ENCODE peak calls at places on chromosomes 7 and 10, in six cellular contexts. L is activated CD4-positive, alpha-beta T cell treated with anti-CD3 and anti-CD28 coated beads, Interleukin-2, amount 50 U/mL, for 24 hours; Z is T-helper 2 cell; O is tibial artery; T is LoVo; V is BJ. X is an unnamed sample.

GRCh38 chr7:113015038-113015645 is 71.5 kb downstream of the GPR85 start:
- DNase-seq in L (no peak), Z (no peak), O (no peak), T (peak; percentile 33), V (no peak), X (no peak)

GRCh38 chr7:103540338-103540737 is 94.3 kb upstream of the SLC26A5 start:
- DNase-seq in L (no peak), Z (no peak), O (no peak), T (no peak), V (no peak), X (no peak)

GRCh38 chr10:132141526-132142395 is 45.0 kb upstream of the DPYSL4 start:
- DNase-seq in L (no peak), Z (no peak), O (peak; percentile 57), T (no peak), V (no peak), X (no peak)

GRCh38 chr7:18352339-18353255 is 143.0 kb upstream of the HDAC9 start:
- DNase-seq in L (no peak), Z (peak; percentile 10), O (no peak), T (peak; percentile 78), V (peak; percentile 23), X (no peak)

GRCh38 chr7:41164440-41164839 is 538.5 kb downstream of the INHBA start:
- DNase-seq in L (no peak), Z (no peak), O (no peak), T (no peak), V (peak; percentile 52), X (no peak)

GRCh38 chr10:132187421-132188138 is 832 bp downstream of the DPYSL4 start:
- DNase-seq in L (no peak), Z (no peak), O (no peak), T (no peak), V (no peak), X (no peak)

GRCh38 chr10:13913890-13914289 is 327.1 kb downstream of the PRPF18 start:
- DNase-seq in L (no peak), Z (no peak), O (peak; percentile 70), T (no peak), V (no peak), X (no peak)

GRCh38 chr7:93562106-93562505 is 12.4 kb downstream of the CALCR start:
- DNase-seq in L (no peak), Z (no peak), O (no peak), T (no peak), V (no peak), X (no peak)

GRCh38 chr10:30241422-30242110 is 107.5 kb downstream of the MTPAP start:
- DNase-seq in L (no peak), Z (peak; percentile 9), O (no peak), T (no peak), V (no peak), X (no peak)

GRCh38 chr7:47759056-47759706 is 177.3 kb upstream of the TNS3 start:
- DNase-seq in L (no peak), Z (no peak), O (no peak), T (no peak), V (no peak), X (no peak)

GRCh38 chr10:74297389-74298080 is 146.5 kb downstream of the ADK start:
- DNase-seq in L (no peak), Z (no peak), O (no peak), T (no peak), V (no peak), X (no peak)

GRCh38 chr10:32413513-32413912 is 32.4 kb upstream of the CCDC7 start:
- DNase-seq in L (peak; percentile 2), Z (no peak), O (no peak), T (peak; percentile 27), V (peak; percentile 66), X (peak; percentile 11)

GRCh38 chr10:59107147-59107546 is 69.3 kb upstream of the PHYHIPL start:
- DNase-seq in L (no peak), Z (no peak), O (no peak), T (no peak), V (no peak), X (no peak)

GRCh38 chr10:93080350-93081046 is 6.8 kb downstream of the CYP26A1 start:
- DNase-seq in L (no peak), Z (peak; percentile 39), O (no peak), T (peak; percentile 54), V (no peak), X (no peak)

GRCh38 chr7:2011266-2012043 is 221.3 kb downstream of the MAD1L1 start:
- DNase-seq in L (no peak), Z (no peak), O (peak; percentile 53), T (no peak), V (no peak), X (no peak)

GRCh38 chr10:3761111-3761686 is 23.8 kb downstream of the KLF6 start:
- DNase-seq in L (no peak), Z (peak; percentile 55), O (no peak), T (no peak), V (no peak), X (no peak)

GRCh38 chr7:79241288-79242055 is 212.0 kb downstream of the MAGI2 start:
- DNase-seq in L (no peak), Z (no peak), O (no peak), T (no peak), V (peak; percentile 71), X (no peak)

GRCh38 chr7:102837802-102838201 is 75.0 kb upstream of the LRRC17 start:
- DNase-seq in L (no peak), Z (no peak), O (no peak), T (no peak), V (no peak), X (no peak)

GRCh38 chr10:43308986-43309385 is 42.1 kb upstream of the RASGEF1A start:
- DNase-seq in L (no peak), Z (no peak), O (peak; percentile 24), T (no peak), V (no peak), X (no peak)

X was measured in activated CD8-positive, alpha-beta memory T cell treated with anti-CD3 and anti-CD28 coated beads for 48 hours.